ENCODE peak calls at places on chromosome 21, in four cellular contexts. N is HepG2, X is HCT116, G is neural progenitor cell. Y is an unnamed sample.

GRCh38 chr21:24840287-24840686 is 767.0 kb downstream of the MRPL39 start:
- DNase-seq in X (no peak), N (no peak), G (no peak), Y (no peak)

GRCh38 chr21:33661146-33661545 is 18.8 kb downstream of the ITSN1 start:
- DNase-seq in X (no peak), G (no peak), N (no peak), Y (no peak)

GRCh38 chr21:40186036-40186435 is 318.8 kb downstream of the PCP4 start:
- DNase-seq in G (no peak), X (no peak), N (no peak), Y (no peak)

GRCh38 chr21:29973258-29973657 is 33.5 kb upstream of the GRIK1 start:
- DNase-seq in N (no peak), X (no peak), G (no peak), Y (no peak)

GRCh38 chr21:17848228-17848627 is 29.1 kb upstream of the C21orf91 start:
- DNase-seq in X (no peak), G (no peak), N (no peak), Y (no peak)

GRCh38 chr21:33419538-33420123 is 16.4 kb downstream of the IFNGR2 start:
- DNase-seq in N (no peak), G (no peak), X (no peak), Y (no peak)

GRCh38 chr21:38140192-38140905 is 116.4 kb upstream of the KCNJ15 start:
- DNase-seq in G (peak), N (no peak), X (no peak), Y (no peak)

GRCh38 chr21:38913120-38913975 is 107.6 kb downstream of the ETS2 start:
- DNase-seq in X (peak), G (peak), N (no peak), Y (no peak)

GRCh38 chr21:29181799-29182470 is 51.5 kb downstream of the MAP3K7CL start:
- DNase-seq in X (peak), N (peak), G (no peak), Y (no peak)

GRCh38 chr21:39519835-39520234 is 68.1 kb downstream of the SH3BGR start:
- DNase-seq in G (no peak), N (no peak), X (no peak), Y (no peak)

GRCh38 chr21:17819114-17819877 is at the start of gene C21orf91:
- DNase-seq in G (peak), N (peak), X (peak), Y (peak)

GRCh38 chr21:14878971-14879370 is 185.8 kb downstream of the NRIP1 start:
- DNase-seq in N (peak), X (no peak), G (no peak), Y (no peak)

GRCh38 chr21:34889287-34889536 is 159.9 kb downstream of the RUNX1 start:
- DNase-seq in N (peak), X (no peak), G (no peak), Y (no peak)
- H3K27ac ChIP-seq in N (peak), X (peak), G (no peak), Y (no peak)

GRCh38 chr21:36818051-36818450 is 119.1 kb downstream of the SIM2 start:
- DNase-seq in N (no peak), X (no peak), G (peak), Y (no peak)
- H3K9ac ChIP-seq in N (no peak), X (no peak), G (no peak), Y (no peak)

GRCh38 chr21:20998456-20998789 is 214 bp downstream of the NCAM2 start:
- DNase-seq in N (no peak), G (no peak), X (no peak), Y (no peak)
- H3K27ac ChIP-seq in N (no peak), G (no peak), X (no peak), Y (no peak)

GRCh38 chr21:45469273-45470086 is 64.5 kb downstream of the COL18A1 start:
- DNase-seq in N (peak), G (peak), X (no peak), Y (no peak)
- H3K9ac ChIP-seq in N (peak), G (no peak), X (no peak), Y (no peak)

DNA sequence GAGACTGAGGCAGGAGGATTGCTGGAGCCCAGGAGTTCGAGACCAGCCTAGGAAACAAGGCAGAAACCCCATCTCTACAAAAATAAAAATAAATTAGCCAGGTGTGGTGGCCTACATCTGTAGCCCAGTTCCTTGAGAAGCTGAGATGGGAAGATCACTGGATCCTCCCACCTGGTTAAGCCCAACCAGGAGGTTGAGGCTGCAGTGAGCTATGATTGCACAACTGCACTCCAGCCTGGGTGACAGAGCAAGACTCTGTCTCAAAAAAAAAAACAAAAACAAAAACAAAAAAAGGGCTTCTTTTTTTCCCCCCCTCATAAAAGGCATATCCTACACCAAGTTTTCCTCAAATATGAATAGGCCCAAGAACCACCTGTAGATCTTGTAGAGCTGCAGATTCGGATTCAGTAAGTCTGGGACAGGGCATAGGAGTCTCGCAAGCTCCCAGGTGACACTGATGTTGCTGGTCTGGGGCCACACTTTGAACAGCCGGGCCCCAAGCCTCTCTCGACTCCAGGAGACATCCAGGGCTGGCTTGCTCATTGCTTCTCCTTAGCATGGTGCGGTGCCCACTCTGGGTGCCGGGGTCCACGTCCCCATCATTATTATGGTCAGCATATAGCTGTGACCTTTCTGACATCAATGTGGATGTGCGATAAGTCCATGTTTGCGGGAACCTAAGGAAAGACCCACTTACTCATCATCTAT is 22.1 kb upstream of the UMODL1 start:
- DNase-seq in X (no peak), N (no peak), G (no peak), Y (no peak)
- H3K27ac ChIP-seq in X (no peak), N (no peak), G (no peak), Y (no peak)

DNA sequence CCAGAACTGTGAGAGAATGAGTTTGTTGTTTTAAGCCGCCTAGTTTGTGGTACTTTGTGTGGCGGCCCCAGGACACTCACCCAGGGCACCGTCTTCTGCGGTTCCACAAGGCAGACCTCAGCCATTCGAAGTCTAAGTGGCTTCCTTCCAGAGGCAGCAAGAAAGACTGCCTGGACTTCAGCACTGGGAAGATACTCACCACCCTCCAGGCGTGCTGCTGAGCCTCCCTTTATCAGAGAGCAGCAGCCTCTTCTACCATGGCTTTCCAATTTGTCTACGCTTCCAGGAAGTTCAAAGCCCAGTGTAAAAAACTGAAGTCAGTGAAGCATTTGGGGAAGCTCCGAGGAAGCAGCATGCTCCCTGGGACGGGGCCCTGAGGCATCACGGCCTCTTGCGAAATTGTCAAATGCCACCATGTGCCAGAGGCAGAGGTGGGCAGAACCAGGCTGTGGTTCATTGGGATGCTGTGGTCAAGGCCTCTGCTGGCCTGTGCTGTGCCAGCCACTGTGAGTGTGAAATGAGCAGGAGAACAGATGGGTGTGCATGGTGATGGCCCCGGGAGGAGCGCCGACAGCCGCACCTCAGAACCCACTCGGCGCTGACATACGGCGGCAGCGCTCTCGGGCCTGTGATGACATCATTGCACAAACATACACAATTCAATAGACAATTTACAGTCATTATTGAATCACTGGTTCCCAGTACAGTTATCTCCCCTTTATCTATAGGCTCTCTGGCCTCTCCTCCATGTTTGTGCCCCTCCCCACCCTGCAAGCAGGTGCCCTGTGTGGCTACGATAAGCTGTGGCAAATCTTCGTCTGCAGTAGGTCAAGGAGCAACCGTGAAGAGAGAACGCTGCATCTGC is 110.4 kb downstream of the PDE9A start:
- DNase-seq in N (no peak), X (no peak), G (no peak), Y (no peak)
- H3K9ac ChIP-seq in N (no peak), X (no peak), G (no peak), Y (no peak)

DNA sequence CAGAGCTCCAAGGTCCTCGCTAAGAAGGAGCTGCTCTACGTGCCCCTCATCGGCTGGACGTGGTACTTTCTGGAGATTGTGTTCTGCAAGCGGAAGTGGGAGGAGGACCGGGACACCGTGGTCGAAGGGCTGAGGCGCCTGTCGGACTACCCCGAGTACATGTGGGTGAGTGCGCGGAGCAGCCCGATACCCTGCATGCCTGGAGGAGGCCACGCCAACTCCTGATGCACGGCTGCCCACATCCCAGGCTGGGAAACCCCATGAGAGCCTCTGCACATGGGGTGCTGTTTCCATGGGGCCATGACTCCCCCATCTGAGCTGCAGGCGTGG is 43.0 kb upstream of the TRAPPC10 start:
- DNase-seq in X (no peak), G (no peak), N (no peak), Y (no peak)
- H3K27ac ChIP-seq in X (no peak), G (no peak), N (no peak), Y (no peak)

DNA sequence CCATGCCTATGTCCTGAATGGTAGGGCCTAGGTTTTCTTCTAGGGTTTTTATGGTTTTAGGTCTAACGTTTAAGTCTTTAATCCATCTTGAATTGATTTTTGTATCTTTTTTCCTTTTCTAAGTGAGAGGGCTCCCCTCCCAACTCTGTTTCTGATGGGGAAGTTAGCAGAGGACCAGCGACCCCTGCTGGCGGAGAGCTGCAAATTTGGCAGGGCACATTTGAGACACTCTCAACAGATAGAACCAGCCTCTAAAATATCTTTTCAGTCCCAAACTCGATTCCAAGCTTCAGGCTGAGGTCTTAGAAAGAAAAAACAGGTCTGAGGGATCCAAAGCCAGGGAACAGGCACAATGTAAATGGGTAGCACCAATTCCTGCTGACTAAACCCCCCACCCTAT is 32.5 kb downstream of the LRRC3 start:
- DNase-seq in G (peak), N (peak), X (peak), Y (no peak)
- H3K9ac ChIP-seq in G (no peak), N (no peak), X (no peak), Y (no peak)

GRCh38 chr21:32279377-32279680 is 480 bp upstream of the MIS18A start:
- DNase-seq in G (no peak), N (no peak), X (no peak), Y (no peak)
- H3K27ac ChIP-seq in G (no peak), N (peak), X (peak), Y (no peak)

DNA sequence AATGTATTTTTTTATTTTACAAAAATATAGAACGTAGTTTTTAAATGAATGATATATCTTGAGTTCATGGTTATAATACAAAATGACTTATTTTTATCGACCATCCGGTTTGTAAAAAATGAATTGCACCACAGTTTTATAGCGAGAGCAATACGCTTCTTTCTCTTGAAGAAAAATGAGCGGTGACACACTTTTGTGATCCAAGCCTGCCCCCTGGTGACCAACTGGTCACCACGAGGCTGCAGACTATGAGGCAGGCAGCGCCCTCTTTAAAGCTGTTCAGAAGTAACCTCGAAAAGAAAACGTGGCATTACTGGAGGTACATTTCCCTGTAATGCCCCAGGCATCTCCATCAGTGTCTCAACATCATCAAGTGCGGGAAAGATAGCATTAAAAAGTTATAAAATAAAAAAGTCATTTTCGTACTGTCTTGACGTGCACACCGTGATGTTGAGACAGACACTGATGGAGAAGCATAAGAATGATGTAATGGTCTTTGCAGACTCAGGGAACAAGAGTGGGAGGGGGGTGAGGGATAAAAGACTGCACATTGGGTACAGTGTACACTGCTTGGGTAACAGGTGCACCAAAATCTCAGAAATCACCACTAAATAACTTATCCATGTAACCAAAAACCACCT is 734.2 kb upstream of the ADAMTS5 start:
- DNase-seq in G (peak), X (no peak), N (peak), Y (peak)
- H3K9ac ChIP-seq in G (no peak), X (no peak), N (no peak), Y (no peak)